ENCODE peak calls at places on chromosome 5, in six cellular contexts. N is activated CD4-positive, CD25-positive, alpha-beta regulatory T cell treated with anti-CD3 and anti-CD28 coated beads, Interleukin-2, amount 50 U/mL, for 72 hours; I is T-helper 1 cell; U is activated T-cell treated with anti-CD3 and anti-CD28 coated beads for 48 hours; B is prostate gland; R is hippocampal formation. G is an unnamed sample.

GRCh38 chr5:78236046-78236445 is 58.5 kb downstream of the AP3B1 start:
- DNase-seq in N (no peak), I (no peak), U (no peak), B (no peak), R (no peak), G (no peak)

GRCh38 chr5:174777545-174777944 is 53.2 kb downstream of the MSX2 start:
- DNase-seq in N (no peak), I (no peak), U (no peak), B (no peak), R (no peak), G (no peak)

GRCh38 chr5:179254638-179255271 is 90.5 kb downstream of the ADAMTS2 start:
- DNase-seq in N (no peak), I (no peak), U (no peak), B (no peak), R (no peak), G (no peak)

GRCh38 chr5:13919087-13919486 is 25.4 kb downstream of the DNAH5 start:
- DNase-seq in N (no peak), I (no peak), U (no peak), B (no peak), R (no peak), G (no peak)

GRCh38 chr5:174799146-174799545 is 74.8 kb downstream of the MSX2 start:
- DNase-seq in N (no peak), I (no peak), U (no peak), B (no peak), R (no peak), G (no peak)

GRCh38 chr5:59322887-59323286 is 570.6 kb downstream of the PDE4D start:
- DNase-seq in N (no peak), I (no peak), U (no peak), B (no peak), R (no peak), G (no peak)

GRCh38 chr5:1545798-1546355 is 22.1 kb upstream of the LPCAT1 start:
- DNase-seq in N (no peak), I (no peak), U (no peak), B (no peak), R (no peak), G (no peak)

GRCh38 chr5:44833249-44833648 is 24.5 kb downstream of the MRPS30 start:
- DNase-seq in N (no peak), I (no peak), U (no peak), B (no peak), R (no peak), G (no peak)

GRCh38 chr5:50867140-50867539 is 200.7 kb downstream of the PARP8 start:
- DNase-seq in N (no peak), I (no peak), U (no peak), B (no peak), R (no peak), G (no peak)

GRCh38 chr5:157222506-157223230 is 42.0 kb downstream of the ITK start:
- DNase-seq in N (no peak), I (no peak), U (no peak), B (no peak), R (no peak), G (peak)

GRCh38 chr5:172646716-172647285 is 5.7 kb downstream of the NEURL1B start:
- DNase-seq in N (no peak), I (no peak), U (no peak), B (no peak), R (no peak), G (no peak)

GRCh38 chr5:75727931-75728330 is 10.7 kb upstream of the POC5 start:
- DNase-seq in N (no peak), I (no peak), U (no peak), B (no peak), R (no peak), G (no peak)